ENCODE peak calls at places on chromosomes 2 and 18, in eight cellular contexts. D is left ventricle myocardium inferior, U is neural progenitor cell, P is upper lobe of left lung, Y is tibial nerve, B is heart left ventricle, K is cardiac muscle cell, N is heart right ventricle. F is an unnamed sample. For H3K36me3, the result is how much of the 10 kb centered on the place peaks cover.

GRCh38 chr18:26425148-26425531 is 123.2 kb downstream of the KCTD1 start:
- DNase-seq in D (no peak), U (no peak), P (no peak), Y (no peak), B (no peak), K (no peak), N (no peak), F (no peak)

GRCh38 chr2:240931319-240931949 is 25.3 kb downstream of the CROCC2 start:
- DNase-seq in D (no peak), U (no peak), P (no peak), Y (peak), B (no peak), K (no peak), N (no peak), F (peak)

GRCh38 chr18:79483971-79484491 is 88.3 kb downstream of the NFATC1 start:
- DNase-seq in D (peak), U (no peak), P (no peak), Y (no peak), B (no peak), K (no peak), N (no peak), F (no peak)

GRCh38 chr2:239223029-239223329 is 177.8 kb downstream of the HDAC4 start:
- DNase-seq in D (no peak), U (no peak), P (no peak), Y (no peak), B (no peak), K (no peak), N (no peak), F (no peak)

GRCh38 chr2:174333502-174334277 is 1.1 kb upstream of the SP9 start:
- DNase-seq in D (no peak), U (peak), P (no peak), Y (no peak), B (no peak), K (no peak), N (no peak), F (no peak)

GRCh38 chr2:203706403-203706802 is at the start of gene CD28:
- DNase-seq in D (no peak), U (no peak), P (peak), Y (no peak), B (peak), K (no peak), N (peak), F (no peak)

GRCh38 chr2:133992454-133992853 is 261.4 kb upstream of the MGAT5 start:
- DNase-seq in D (no peak), U (no peak), P (no peak), Y (no peak), B (no peak), K (no peak), N (no peak), F (no peak)

GRCh38 chr2:40034801-40035200 is 255.7 kb upstream of the THUMPD2 start:
- DNase-seq in D (no peak), U (no peak), P (no peak), Y (no peak), B (no peak), K (no peak), N (no peak), F (no peak)

GRCh38 chr18:48832961-48833700 is 117.6 kb downstream of the SMAD7 start:
- DNase-seq in D (peak), U (peak), P (peak), Y (no peak), B (peak), K (no peak), N (no peak), F (peak)

GRCh38 chr18:13540783-13541182 is 185.6 kb downstream of the FAM210A start:
- DNase-seq in D (no peak), U (no peak), P (no peak), Y (no peak), B (no peak), K (no peak), N (no peak), F (no peak)

GRCh38 chr2:10771786-10772185 is 40.8 kb downstream of the PDIA6 start:
- DNase-seq in D (no peak), U (no peak), P (no peak), Y (no peak), B (no peak), K (no peak), N (no peak), F (no peak)

GRCh38 chr2:70381821-70382220 is 80.0 kb upstream of the FAM136A start:
- DNase-seq in D (no peak), U (no peak), P (no peak), Y (no peak), B (no peak), K (no peak), N (no peak), F (no peak)

GRCh38 chr2:116513991-116514390 is 1300.5 kb upstream of the DDX18 start:
- DNase-seq in D (no peak), U (no peak), P (no peak), Y (no peak), B (no peak), K (no peak), N (no peak), F (no peak)

GRCh38 chr2:237025090-237025865 is 60.4 kb upstream of the COPS8 start:
- DNase-seq in D (no peak), U (no peak), P (peak), Y (peak), B (no peak), K (no peak), N (no peak), F (peak)

GRCh38 chr2:33134764-33135560 is 188.2 kb downstream of the LTBP1 start:
- DNase-seq in D (no peak), U (no peak), P (no peak), Y (no peak), B (peak), K (no peak), N (no peak), F (no peak)
- H3K36me3 ChIP-seq in D (under half), U (under half), P (under half), Y (under half), B (under half), K (under half), N (under half), F (under half)

DNA sequence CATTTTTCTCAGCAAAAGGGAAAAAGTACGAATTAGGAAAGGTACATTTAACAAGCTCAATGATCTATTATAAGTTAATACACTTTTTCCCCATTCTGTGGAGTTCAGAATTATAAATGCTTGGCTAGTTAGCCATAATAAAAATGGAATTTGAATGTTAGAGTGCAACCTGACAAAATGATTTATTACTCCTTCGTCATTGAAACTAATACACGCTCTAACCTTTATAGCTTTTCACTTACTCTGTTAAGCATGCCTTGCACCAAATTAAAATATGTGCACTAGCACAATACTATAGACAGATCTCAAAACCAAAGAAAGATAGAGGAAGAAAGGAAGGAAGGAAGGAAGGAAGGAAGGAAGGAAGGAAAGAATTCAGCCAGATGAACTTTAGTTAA is 46.1 kb upstream of the FRZB start:
- DNase-seq in D (no peak), U (no peak), P (no peak), Y (no peak), B (no peak), K (no peak), N (no peak), F (no peak)
- H3K36me3 ChIP-seq in D (under half), U (under half), P (under half), Y (half or more), B (half or more), K (under half), N (under half), F (under half)

DNA sequence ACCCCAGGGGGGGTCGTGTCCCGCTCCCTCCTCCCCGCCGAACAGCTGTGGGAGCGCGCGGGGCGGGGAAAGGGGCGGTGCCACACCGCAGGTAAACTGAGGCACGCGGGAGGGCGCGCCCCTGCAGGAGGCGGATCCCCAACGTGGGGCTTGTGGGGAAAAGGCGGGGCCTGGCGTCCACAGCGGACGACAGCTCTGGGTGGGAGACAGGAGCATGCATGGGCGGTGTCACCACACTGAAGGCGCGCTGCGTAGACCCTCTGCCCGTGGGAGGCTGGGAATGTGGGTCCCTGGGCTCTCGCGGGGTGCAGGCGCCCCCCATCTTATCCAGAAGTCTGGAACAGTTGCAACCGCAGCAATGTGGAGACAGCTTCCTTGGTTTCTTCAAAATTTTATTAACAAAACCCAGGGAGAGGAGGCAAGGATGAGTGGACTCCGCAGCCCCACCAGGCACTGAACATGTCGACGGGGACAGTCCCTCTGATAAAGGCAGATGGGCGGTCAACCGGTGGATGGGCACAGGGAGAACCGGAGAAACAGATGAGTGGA is 723 bp upstream of the MBD1 start:
- DNase-seq in D (no peak), U (no peak), P (no peak), Y (no peak), B (no peak), K (no peak), N (no peak), F (no peak)
- H3K36me3 ChIP-seq in D (half or more), U (under half), P (under half), Y (half or more), B (under half), K (under half), N (under half), F (half or more)

DNA sequence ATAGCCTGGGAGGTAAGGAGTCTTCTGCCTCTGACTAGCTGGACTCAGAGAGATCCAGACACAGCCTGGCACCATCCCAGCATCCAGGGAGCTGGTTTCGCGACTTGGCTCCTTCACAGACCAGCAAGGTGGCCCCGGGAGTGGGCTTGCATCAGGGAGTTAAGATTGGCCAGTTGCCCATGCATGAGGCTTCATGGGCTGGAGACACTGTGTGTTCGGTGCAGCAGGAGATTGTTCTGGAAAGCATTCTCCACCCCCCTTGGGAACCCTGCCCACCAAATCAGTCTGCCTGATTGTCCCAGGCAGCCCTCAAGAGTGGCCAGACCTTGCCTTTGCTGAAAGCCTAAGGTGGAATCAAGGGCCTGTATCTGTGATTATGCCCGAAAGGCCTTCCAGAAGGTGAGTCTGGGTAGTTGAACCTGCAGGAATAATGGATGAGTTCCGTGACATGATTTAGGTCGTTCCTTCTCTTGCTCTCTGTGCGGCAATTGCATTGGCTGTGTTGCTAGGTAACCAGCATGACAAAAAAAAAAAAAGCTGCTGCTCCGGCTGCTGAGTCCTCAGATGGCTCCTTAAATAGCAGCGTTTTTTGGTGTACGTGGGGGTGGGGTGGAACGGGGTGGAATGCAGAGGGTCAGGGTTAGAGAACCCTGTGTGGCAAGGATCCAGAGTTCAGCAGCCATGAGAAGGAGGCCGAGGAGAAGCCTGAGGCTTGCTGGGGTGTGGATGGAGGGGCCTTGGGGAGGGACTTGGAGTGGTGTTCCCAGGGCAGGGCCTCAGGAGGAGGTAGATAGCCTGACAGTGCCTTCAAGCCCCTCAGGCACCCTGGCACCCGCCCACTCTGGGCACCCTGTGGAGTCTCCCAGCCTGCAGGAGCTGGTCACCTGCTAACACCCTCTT is 93.0 kb upstream of the MCFD2 start:
- DNase-seq in D (peak), U (peak), P (no peak), Y (no peak), B (peak), K (peak), N (peak), F (peak)
- H3K36me3 ChIP-seq in D (under half), U (under half), P (under half), Y (half or more), B (under half), K (under half), N (under half), F (under half)

DNA sequence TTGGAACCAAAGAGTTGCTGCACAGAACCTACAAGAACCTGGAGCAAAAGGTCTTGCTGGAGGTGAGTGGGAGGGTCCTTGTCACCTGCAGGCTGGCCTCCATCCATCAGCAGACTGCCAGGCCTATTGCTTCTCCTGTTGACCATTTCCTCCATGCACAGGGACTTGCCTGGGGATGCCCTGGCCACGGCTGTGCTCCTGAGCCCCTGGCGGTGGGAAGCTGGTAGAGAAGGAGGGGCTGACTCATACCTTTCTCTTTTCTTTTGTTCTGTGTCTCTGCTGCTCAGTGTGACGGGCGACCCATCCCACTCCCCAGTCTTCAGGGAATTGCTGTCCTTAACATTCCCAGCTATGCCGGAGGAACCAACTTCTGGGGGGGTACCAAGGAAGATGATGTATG is 102.6 kb downstream of the DGKD start:
- DNase-seq in D (no peak), U (no peak), P (no peak), Y (no peak), B (peak), K (no peak), N (no peak), F (peak)
- H3K36me3 ChIP-seq in D (half or more), U (under half), P (half or more), Y (half or more), B (half or more), K (under half), N (under half), F (under half)

GRCh38 chr2:54640834-54641540 is 82.5 kb upstream of the EML6 start:
- DNase-seq in D (no peak), U (no peak), P (no peak), Y (no peak), B (no peak), K (no peak), N (no peak), F (no peak)
- H3K36me3 ChIP-seq in D (half or more), U (under half), P (under half), Y (half or more), B (half or more), K (half or more), N (under half), F (under half)

DNA sequence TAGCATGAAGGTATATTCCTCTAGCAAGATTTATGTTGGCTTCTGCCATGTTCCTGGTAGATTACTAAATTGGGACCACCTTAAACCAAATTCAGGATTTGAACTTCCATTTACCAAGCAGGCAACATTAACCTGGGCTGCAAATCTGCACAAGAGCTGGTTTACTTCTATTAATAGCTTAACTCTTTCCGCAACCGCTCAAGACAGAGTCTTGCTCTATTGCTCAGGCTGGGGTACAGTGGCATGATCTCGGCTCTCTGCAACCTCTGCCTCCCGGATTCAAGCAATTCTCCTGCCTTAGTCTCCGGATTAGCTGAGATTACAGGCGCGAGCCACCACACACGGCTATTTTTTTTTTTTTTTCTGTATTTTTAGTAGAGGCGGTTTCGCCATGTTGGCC is 8.4 kb downstream of the MARCHF7 start:
- DNase-seq in D (no peak), U (no peak), P (no peak), Y (no peak), B (no peak), K (no peak), N (no peak), F (no peak)
- H3K36me3 ChIP-seq in D (under half), U (under half), P (under half), Y (under half), B (under half), K (under half), N (under half), F (under half)